ENCODE peak calls at places on chromosomes 1 and 21, in five cellular contexts. N is NCI-H1417, D is mesenchymal stem cell, T is dorsolateral prefrontal cortex, J is cardiac muscle cell. Q is an unnamed sample.

GRCh38 chr1:38173157-38173831 is 126.7 kb upstream of the POU3F1 start:
- DNase-seq in T (no peak), N (no peak), J (no peak), D (no peak), Q (no peak)

GRCh38 chr1:208061627-208062026 is 150.7 kb upstream of the CD34 start:
- DNase-seq in N (no peak), T (no peak), J (no peak), D (no peak), Q (no peak)

GRCh38 chr1:89746424-89747149 is 74.2 kb upstream of the LRRC8D start:
- DNase-seq in T (no peak), N (no peak), J (no peak), D (no peak), Q (no peak)

GRCh38 chr1:50422946-50423669 is at the start of gene DMRTA2:
- DNase-seq in T (no peak), J (peak; percentile 63), N (peak; percentile 90), D (peak; percentile 35), Q (no peak)

GRCh38 chr1:55632058-55632457 is 416.9 kb upstream of the USP24 start:
- DNase-seq in J (no peak), N (no peak), T (no peak), D (peak; percentile 11), Q (no peak)

GRCh38 chr21:43767980-43768867 is 7.9 kb downstream of the CSTB start:
- DNase-seq in N (no peak), T (no peak), J (peak; percentile 11), D (peak; percentile 81), Q (peak; percentile 88)

GRCh38 chr1:153509729-153510354 is 25.9 kb downstream of the S100A6 start:
- DNase-seq in N (no peak), T (no peak), D (peak; percentile 43), J (peak; percentile 59), Q (peak; percentile 44)

GRCh38 chr1:51729824-51730284 is 113.0 kb downstream of the OSBPL9 start:
- DNase-seq in N (peak; percentile 81), J (peak; percentile 75), D (peak; percentile 48), T (no peak), Q (peak; percentile 56)

GRCh38 chr1:175287377-175287776 is 94.8 kb upstream of the KIAA0040 start:
- DNase-seq in D (no peak), N (no peak), J (no peak), T (no peak), Q (no peak)

GRCh38 chr1:117655220-117655577 is 49.4 kb downstream of the TENT5C start:
- DNase-seq in J (no peak), D (no peak), T (no peak), N (no peak), Q (no peak)

GRCh38 chr1:23101891-23102688 is 66.6 kb downstream of the LUZP1 start:
- DNase-seq in T (no peak), D (peak; percentile 80), J (no peak), N (no peak), Q (no peak)

GRCh38 chr1:180131510-180131909 is 23.2 kb upstream of the QSOX1 start:
- DNase-seq in N (no peak), T (no peak), D (peak; percentile 97), J (no peak), Q (peak; percentile 55)

GRCh38 chr1:41320860-41321259 is 40.4 kb upstream of the FOXO6 start:
- DNase-seq in J (no peak), T (no peak), D (no peak), N (no peak), Q (no peak)

GRCh38 chr1:212791261-212791675 is 309 bp downstream of the NSL1 start:
- DNase-seq in T (no peak), J (no peak), N (no peak), D (peak; percentile 87), Q (no peak)

GRCh38 chr1:116504308-116505156 is 66.3 kb downstream of the CD58 start:
- DNase-seq in N (no peak), J (no peak), T (no peak), D (peak; percentile 74), Q (peak; percentile 58)

GRCh38 chr1:43305926-43306687 is 5.3 kb downstream of the TIE1 start:
- DNase-seq in T (peak; percentile 16), D (no peak), N (no peak), J (no peak), Q (no peak)

GRCh38 chr1:39892611-39893595 is 8.8 kb downstream of the MYCL start:
- DNase-seq in T (no peak), N (peak; percentile 44), D (peak; percentile 32), J (peak; percentile 72), Q (peak; percentile 52)

GRCh38 chr1:197152662-197153061 is 6.2 kb upstream of the ASPM start:
- DNase-seq in N (no peak), T (no peak), J (no peak), D (no peak), Q (peak; percentile 8)

GRCh38 chr1:84048820-84049219 is 49.9 kb upstream of the TTLL7 start:
- DNase-seq in N (no peak), J (no peak), D (no peak), T (no peak), Q (no peak)

GRCh38 chr1:246680696-246681127 is 43.5 kb upstream of the SCCPDH start:
- DNase-seq in T (no peak), J (no peak), D (peak; percentile 4), N (no peak), Q (no peak)

GRCh38 chr1:226903819-226904710 is 33.6 kb downstream of the PSEN2 start:
- DNase-seq in J (no peak), N (no peak), T (no peak), D (no peak), Q (no peak)

GRCh38 chr1:46131727-46132528 is 501 bp downstream of the PIK3R3 start:
- DNase-seq in N (peak; percentile 72), J (no peak), D (peak; percentile 60), T (no peak), Q (peak; percentile 42)

GRCh38 chr1:25955553-25955952 is 42.3 kb downstream of the PAFAH2 start:
- DNase-seq in D (no peak), J (no peak), T (no peak), N (no peak), Q (no peak)

GRCh38 chr1:44721521-44722361 is 9.2 kb downstream of the RNU5D-1 start:
- DNase-seq in T (no peak), D (peak; percentile 98), N (peak; percentile 75), J (peak; percentile 81), Q (peak; percentile 56)

GRCh38 chr1:116878804-116879477 is 30.8 kb upstream of the PTGFRN start:
- DNase-seq in N (peak; percentile 82), T (no peak), D (peak; percentile 45), J (peak; percentile 56), Q (peak; percentile 42)

GRCh38 chr1:121546830-121547680 is 362.3 kb downstream of the SRGAP2C start:
- DNase-seq in D (peak; percentile 53), T (no peak), N (no peak), J (no peak), Q (no peak)

GRCh38 chr21:44867999-44868700 is 5.3 kb downstream of the PTTG1IP start:
- DNase-seq in D (no peak), J (no peak), N (no peak), T (no peak), Q (no peak)

GRCh38 chr1:41722184-41722583 is 196.5 kb downstream of the HIVEP3 start:
- DNase-seq in T (no peak), D (no peak), N (no peak), J (no peak), Q (no peak)

GRCh38 chr1:205066221-205066818 is 17.9 kb downstream of the TMEM81 start:
- DNase-seq in J (no peak), N (no peak), T (peak; percentile 42), D (no peak), Q (no peak)

GRCh38 chr1:9849691-9850441 is 26.1 kb upstream of the CLSTN1 start:
- DNase-seq in J (no peak), T (no peak), N (no peak), D (no peak), Q (no peak)

Q was measured in hepatocyte.